ENCODE peak calls at places on chromosomes 7 and 10, in four cellular contexts. D, B, Q and H are unnamed samples.

GRCh38 chr7:29806131-29806792 is at the start of gene WIPF3:
- DNase-seq in Q (peak), D (peak), B (peak), H (peak)

GRCh38 chr10:3758491-3758970 is 26.5 kb downstream of the KLF6 start:
- DNase-seq in D (no peak), Q (peak), B (no peak), H (no peak)

GRCh38 chr7:43362652-43363428 is 220.1 kb upstream of the STK17A start:
- DNase-seq in D (peak), Q (no peak), B (peak), H (peak)

GRCh38 chr10:16915308-16915707 is 98.1 kb upstream of the RSU1 start:
- DNase-seq in Q (no peak), D (peak), B (no peak), H (no peak)

GRCh38 chr7:102471791-102472125 is 7.0 kb downstream of the POLR2J start:
- DNase-seq in D (no peak), Q (no peak), B (no peak), H (no peak)

GRCh38 chr7:81415181-81415580 is 354.7 kb downstream of the HGF start:
- DNase-seq in D (no peak), B (no peak), Q (no peak), H (no peak)

GRCh38 chr10:543862-544822 is 145.3 kb downstream of the DIP2C start:
- DNase-seq in B (no peak), D (no peak), Q (no peak), H (no peak)

GRCh38 chr10:110944997-110945396 is 25.6 kb downstream of the SHOC2 start:
- DNase-seq in D (peak), B (no peak), Q (no peak), H (peak)

GRCh38 chr10:127882391-127882790 is 10.3 kb downstream of the CLRN3 start:
- DNase-seq in B (no peak), Q (no peak), D (no peak), H (no peak)

GRCh38 chr10:30411263-30411662 is 22.7 kb upstream of the MAP3K8 start:
- DNase-seq in B (no peak), Q (no peak), D (no peak), H (no peak)

GRCh38 chr10:124697837-124698559 is 46.2 kb downstream of the FAM53B start:
- DNase-seq in D (no peak), B (no peak), Q (peak), H (no peak)

GRCh38 chr10:120012133-120012405 is 119.5 kb downstream of the SEC23IP start:
- DNase-seq in Q (no peak), B (no peak), D (no peak), H (no peak)

GRCh38 chr7:85773116-85773783 is 586.4 kb upstream of the SEMA3D start:
- DNase-seq in B (no peak), Q (no peak), D (no peak), H (no peak)

GRCh38 chr10:77508076-77508475 is 129.5 kb downstream of the KCNMA1 start:
- DNase-seq in B (no peak), D (no peak), Q (no peak), H (no peak)

GRCh38 chr7:143367972-143368371 is 5.5 kb upstream of the FAM131B start:
- DNase-seq in D (no peak), Q (no peak), B (peak), H (no peak)

GRCh38 chr10:13971586-13972475 is 358.9 kb downstream of the FRMD4A start:
- DNase-seq in Q (peak), B (no peak), D (peak), H (no peak)

GRCh38 chr7:87648316-87648715 is 20.1 kb downstream of the RUNDC3B start:
- DNase-seq in B (no peak), D (peak), Q (no peak), H (peak)

GRCh38 chr7:18038391-18038790 is 10.7 kb upstream of the PRPS1L1 start:
- DNase-seq in B (no peak), D (no peak), Q (no peak), H (no peak)

GRCh38 chr7:2791390-2791789 is 52.7 kb downstream of the GNA12 start:
- DNase-seq in D (no peak), B (no peak), Q (no peak), H (no peak)

GRCh38 chr7:139232377-139232717 is 1.3 kb downstream of the UBN2 start:
- DNase-seq in B (no peak), D (no peak), Q (no peak), H (peak)

GRCh38 chr10:114342976-114343375 is 61.3 kb downstream of the AFAP1L2 start:
- DNase-seq in Q (no peak), B (no peak), D (no peak), H (no peak)

GRCh38 chr10:110224992-110225391 is 17.6 kb downstream of the MXI1 start:
- DNase-seq in Q (no peak), B (no peak), D (no peak), H (no peak)

GRCh38 chr10:121216721-121217181 is 365.6 kb downstream of the WDR11 start:
- DNase-seq in D (no peak), B (no peak), Q (no peak), H (no peak)

GRCh38 chr7:113582471-113582870 is 336.3 kb downstream of the PPP1R3A start:
- DNase-seq in Q (no peak), B (no peak), D (no peak), H (no peak)

GRCh38 chr7:30771859-30772429 is 727 bp downstream of the MINDY4 start:
- DNase-seq in D (peak), B (no peak), Q (peak), H (no peak)

GRCh38 chr7:100407285-100408180 is 21.0 kb downstream of the ZCWPW1 start:
- DNase-seq in B (no peak), Q (peak), D (peak), H (peak)

GRCh38 chr7:133815677-133816210 is 311.4 kb upstream of the LRGUK start:
- DNase-seq in Q (no peak), B (no peak), D (no peak), H (no peak)